ENCODE peak calls at places on chromosomes 1 and 21, in nine cellular contexts. One of them, this sample, is unnamed.
A peak's percentile ranks its signal among the peaks of the same experiment; 100 is the strongest.

GRCh38 chr1:155591770-155592169 is 18.2 kb upstream of the MSTO1 start:
- DNase-seq in astrocyte of the spinal cord: peak; percentile 65
- DNase-seq in kidney: no peak
- DNase-seq in endothelial cell: no peak
- DNase-seq in HCT116: peak; percentile 70
- DNase-seq in choroid plexus epithelial cell: peak; percentile 82
- DNase-seq in heart left ventricle: peak; percentile 32
- DNase-seq in HFFc6: peak; percentile 41
- DNase-seq in fibroblast of lung: peak; percentile 82
- DNase-seq in this sample: peak; percentile 84

GRCh38 chr1:155200920-155201319 is 6.8 kb downstream of the THBS3 start:
- DNase-seq in astrocyte of the spinal cord: no peak
- DNase-seq in kidney: peak; percentile 56
- DNase-seq in endothelial cell: no peak
- DNase-seq in HCT116: no peak
- DNase-seq in choroid plexus epithelial cell: no peak
- DNase-seq in heart left ventricle: no peak
- DNase-seq in HFFc6: no peak
- DNase-seq in fibroblast of lung: no peak
- DNase-seq in this sample: no peak

GRCh38 chr1:24901791-24902470 is 28.1 kb downstream of the RUNX3 start:
- DNase-seq in astrocyte of the spinal cord: no peak
- DNase-seq in kidney: peak; percentile 77
- DNase-seq in endothelial cell: no peak
- DNase-seq in HCT116: no peak
- DNase-seq in choroid plexus epithelial cell: no peak
- DNase-seq in heart left ventricle: no peak
- DNase-seq in HFFc6: no peak
- DNase-seq in fibroblast of lung: no peak
- DNase-seq in this sample: no peak

GRCh38 chr1:29361686-29362085 is 125.4 kb downstream of the PTPRU start:
- DNase-seq in astrocyte of the spinal cord: no peak
- DNase-seq in kidney: no peak
- DNase-seq in endothelial cell: no peak
- DNase-seq in HCT116: no peak
- DNase-seq in choroid plexus epithelial cell: no peak
- DNase-seq in heart left ventricle: no peak
- DNase-seq in HFFc6: no peak
- DNase-seq in fibroblast of lung: no peak
- DNase-seq in this sample: no peak

GRCh38 chr1:224641030-224641429 is 24.9 kb downstream of the CNIH3 start:
- DNase-seq in astrocyte of the spinal cord: no peak
- DNase-seq in kidney: no peak
- DNase-seq in endothelial cell: no peak
- DNase-seq in HCT116: peak; percentile 33
- DNase-seq in choroid plexus epithelial cell: no peak
- DNase-seq in heart left ventricle: no peak
- DNase-seq in HFFc6: no peak
- DNase-seq in fibroblast of lung: no peak
- DNase-seq in this sample: no peak

GRCh38 chr1:162284206-162284955 is 92.3 kb downstream of the SPATA46 start:
- DNase-seq in astrocyte of the spinal cord: no peak
- DNase-seq in kidney: no peak
- DNase-seq in endothelial cell: no peak
- DNase-seq in HCT116: no peak
- DNase-seq in choroid plexus epithelial cell: peak; percentile 55
- DNase-seq in heart left ventricle: no peak
- DNase-seq in HFFc6: no peak
- DNase-seq in fibroblast of lung: no peak
- DNase-seq in this sample: peak; percentile 48

GRCh38 chr21:28615276-28615675 is 377.4 kb downstream of the LTN1 start:
- DNase-seq in astrocyte of the spinal cord: peak; percentile 77
- DNase-seq in kidney: no peak
- DNase-seq in endothelial cell: no peak
- DNase-seq in HCT116: no peak
- DNase-seq in choroid plexus epithelial cell: peak; percentile 76
- DNase-seq in heart left ventricle: no peak
- DNase-seq in HFFc6: peak; percentile 70
- DNase-seq in fibroblast of lung: peak; percentile 25
- DNase-seq in this sample: peak; percentile 79

GRCh38 chr1:61035880-61036279 is 46.5 kb upstream of the NFIA start:
- DNase-seq in astrocyte of the spinal cord: no peak
- DNase-seq in kidney: no peak
- DNase-seq in endothelial cell: no peak
- DNase-seq in HCT116: no peak
- DNase-seq in choroid plexus epithelial cell: no peak
- DNase-seq in heart left ventricle: no peak
- DNase-seq in HFFc6: no peak
- DNase-seq in fibroblast of lung: no peak
- DNase-seq in this sample: no peak

GRCh38 chr1:234369784-234370183 is 3.5 kb upstream of the COA6 start:
- DNase-seq in astrocyte of the spinal cord: peak; percentile 3
- DNase-seq in kidney: no peak
- DNase-seq in endothelial cell: no peak
- DNase-seq in HCT116: no peak
- DNase-seq in choroid plexus epithelial cell: peak; percentile 40
- DNase-seq in heart left ventricle: no peak
- DNase-seq in HFFc6: peak; percentile 17
- DNase-seq in fibroblast of lung: peak; percentile 63
- DNase-seq in this sample: peak; percentile 37

GRCh38 chr21:28111151-28111619 is 881.5 kb downstream of the LTN1 start:
- DNase-seq in astrocyte of the spinal cord: peak; percentile 76
- DNase-seq in kidney: no peak
- DNase-seq in endothelial cell: no peak
- DNase-seq in HCT116: no peak
- DNase-seq in choroid plexus epithelial cell: peak; percentile 77
- DNase-seq in heart left ventricle: peak; percentile 70
- DNase-seq in HFFc6: peak; percentile 48
- DNase-seq in fibroblast of lung: peak; percentile 99
- DNase-seq in this sample: peak; percentile 100

GRCh38 chr1:102790997-102791396 is 317.3 kb downstream of the COL11A1 start:
- DNase-seq in astrocyte of the spinal cord: peak; percentile 7
- DNase-seq in kidney: no peak
- DNase-seq in endothelial cell: no peak
- DNase-seq in HCT116: peak; percentile 6
- DNase-seq in choroid plexus epithelial cell: peak; percentile 57
- DNase-seq in heart left ventricle: no peak
- DNase-seq in HFFc6: peak; percentile 4
- DNase-seq in fibroblast of lung: peak; percentile 4
- DNase-seq in this sample: no peak

GRCh38 chr1:79235221-79236002 is 228.9 kb upstream of the ADGRL4 start:
- DNase-seq in astrocyte of the spinal cord: peak; percentile 48
- DNase-seq in kidney: no peak
- DNase-seq in endothelial cell: no peak
- DNase-seq in HCT116: no peak
- DNase-seq in choroid plexus epithelial cell: peak; percentile 37
- DNase-seq in heart left ventricle: no peak
- DNase-seq in HFFc6: no peak
- DNase-seq in fibroblast of lung: no peak
- DNase-seq in this sample: peak; percentile 46

GRCh38 chr1:231931846-231932454 is 305.4 kb downstream of the DISC1 start:
- DNase-seq in astrocyte of the spinal cord: no peak
- DNase-seq in kidney: no peak
- DNase-seq in endothelial cell: no peak
- DNase-seq in HCT116: peak; percentile 21
- DNase-seq in choroid plexus epithelial cell: no peak
- DNase-seq in heart left ventricle: no peak
- DNase-seq in HFFc6: no peak
- DNase-seq in fibroblast of lung: no peak
- DNase-seq in this sample: no peak

GRCh38 chr1:98389809-98390208 is 271.7 kb upstream of the SNX7 start:
- DNase-seq in astrocyte of the spinal cord: peak; percentile 87
- DNase-seq in kidney: no peak
- DNase-seq in endothelial cell: no peak
- DNase-seq in HCT116: no peak
- DNase-seq in choroid plexus epithelial cell: peak; percentile 92
- DNase-seq in heart left ventricle: no peak
- DNase-seq in HFFc6: peak; percentile 83
- DNase-seq in fibroblast of lung: peak; percentile 80
- DNase-seq in this sample: peak; percentile 78

GRCh38 chr1:2452583-2453315 is 23.3 kb upstream of the PLCH2 start:
- DNase-seq in astrocyte of the spinal cord: peak; percentile 27
- DNase-seq in kidney: no peak
- DNase-seq in endothelial cell: no peak
- DNase-seq in HCT116: no peak
- DNase-seq in choroid plexus epithelial cell: no peak
- DNase-seq in heart left ventricle: no peak
- DNase-seq in HFFc6: no peak
- DNase-seq in fibroblast of lung: peak; percentile 16
- DNase-seq in this sample: no peak

GRCh38 chr1:218351617-218352438 is 6.7 kb downstream of the TGFB2 start:
- DNase-seq in astrocyte of the spinal cord: peak; percentile 54
- DNase-seq in kidney: no peak
- DNase-seq in endothelial cell: no peak
- DNase-seq in HCT116: no peak
- DNase-seq in choroid plexus epithelial cell: peak; percentile 83
- DNase-seq in heart left ventricle: peak; percentile 23
- DNase-seq in HFFc6: no peak
- DNase-seq in fibroblast of lung: peak; percentile 79
- DNase-seq in this sample: peak; percentile 94
- TF ChIP-seq CTCF in astrocyte of the spinal cord: peak; percentile 56
- TF ChIP-seq CTCF in kidney: peak; percentile 14
- TF ChIP-seq CTCF in endothelial cell: no peak
- TF ChIP-seq CTCF in HCT116: no peak
- TF ChIP-seq CTCF in choroid plexus epithelial cell: peak; percentile 71
- TF ChIP-seq CTCF in heart left ventricle: no peak
- TF ChIP-seq CTCF in HFFc6: peak; percentile 40
- TF ChIP-seq CTCF in fibroblast of lung: peak; percentile 57
- TF ChIP-seq CTCF in this sample: peak; percentile 75

DNA sequence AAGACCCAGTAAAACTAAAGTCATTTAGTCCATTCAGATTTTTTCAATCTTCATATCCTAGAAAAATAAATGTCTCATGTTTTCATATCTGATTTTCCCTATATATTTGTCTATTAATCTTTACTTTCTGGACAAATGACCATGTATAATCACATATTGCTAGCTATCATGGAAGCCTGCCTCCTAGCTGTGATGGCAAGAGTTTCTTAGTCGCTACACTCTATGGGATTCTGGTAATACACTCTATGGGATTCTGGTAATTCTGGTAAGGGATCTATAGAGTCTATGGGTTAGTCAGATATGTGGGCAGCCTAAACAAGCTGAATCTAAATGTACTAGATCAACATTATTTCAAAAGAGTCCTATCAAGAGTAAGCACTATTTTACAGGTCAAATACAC is 198.7 kb upstream of the LHX8 start:
- DNase-seq in astrocyte of the spinal cord: no peak
- DNase-seq in kidney: no peak
- DNase-seq in endothelial cell: no peak
- DNase-seq in HCT116: no peak
- DNase-seq in choroid plexus epithelial cell: no peak
- DNase-seq in heart left ventricle: no peak
- DNase-seq in HFFc6: no peak
- DNase-seq in fibroblast of lung: no peak
- DNase-seq in this sample: no peak
- TF ChIP-seq CTCF in astrocyte of the spinal cord: no peak
- TF ChIP-seq CTCF in kidney: no peak
- TF ChIP-seq CTCF in endothelial cell: no peak
- TF ChIP-seq CTCF in HCT116: no peak
- TF ChIP-seq CTCF in choroid plexus epithelial cell: no peak
- TF ChIP-seq CTCF in heart left ventricle: no peak
- TF ChIP-seq CTCF in HFFc6: no peak
- TF ChIP-seq CTCF in fibroblast of lung: no peak
- TF ChIP-seq CTCF in this sample: no peak

GRCh38 chr1:32825181-32825580 is 7.7 kb downstream of the S100PBP start:
- DNase-seq in astrocyte of the spinal cord: no peak
- DNase-seq in kidney: no peak
- DNase-seq in endothelial cell: no peak
- DNase-seq in HCT116: no peak
- DNase-seq in choroid plexus epithelial cell: no peak
- DNase-seq in heart left ventricle: no peak
- DNase-seq in HFFc6: no peak
- DNase-seq in fibroblast of lung: no peak
- DNase-seq in this sample: no peak

GRCh38 chr1:32831878-32832277 is 14.4 kb downstream of the S100PBP start:
- DNase-seq in astrocyte of the spinal cord: no peak
- DNase-seq in kidney: no peak
- DNase-seq in endothelial cell: no peak
- DNase-seq in HCT116: no peak
- DNase-seq in choroid plexus epithelial cell: no peak
- DNase-seq in heart left ventricle: no peak
- DNase-seq in HFFc6: no peak
- DNase-seq in fibroblast of lung: no peak
- DNase-seq in this sample: no peak

GRCh38 chr1:32830092-32830852 is 12.8 kb downstream of the S100PBP start:
- DNase-seq in astrocyte of the spinal cord: no peak
- DNase-seq in kidney: no peak
- DNase-seq in endothelial cell: no peak
- DNase-seq in HCT116: no peak
- DNase-seq in choroid plexus epithelial cell: no peak
- DNase-seq in heart left ventricle: no peak
- DNase-seq in HFFc6: no peak
- DNase-seq in fibroblast of lung: no peak
- DNase-seq in this sample: no peak

GRCh38 chr1:32828341-32828740 is 10.9 kb downstream of the S100PBP start:
- DNase-seq in astrocyte of the spinal cord: peak; percentile 17
- DNase-seq in kidney: no peak
- DNase-seq in endothelial cell: no peak
- DNase-seq in HCT116: no peak
- DNase-seq in choroid plexus epithelial cell: peak; percentile 52
- DNase-seq in heart left ventricle: no peak
- DNase-seq in HFFc6: peak; percentile 36
- DNase-seq in fibroblast of lung: peak; percentile 31
- DNase-seq in this sample: peak; percentile 22
- TF ChIP-seq CTCF in astrocyte of the spinal cord: peak; percentile 30
- TF ChIP-seq CTCF in kidney: no peak
- TF ChIP-seq CTCF in endothelial cell: peak; percentile 35
- TF ChIP-seq CTCF in HCT116: peak; percentile 37
- TF ChIP-seq CTCF in choroid plexus epithelial cell: peak; percentile 40
- TF ChIP-seq CTCF in heart left ventricle: no peak
- TF ChIP-seq CTCF in HFFc6: peak; percentile 62
- TF ChIP-seq CTCF in fibroblast of lung: no peak
- TF ChIP-seq CTCF in this sample: peak; percentile 5

GRCh38 chr1:91502138-91502881 is 1.7 kb downstream of the CDC7 start:
- DNase-seq in astrocyte of the spinal cord: no peak
- DNase-seq in kidney: no peak
- DNase-seq in endothelial cell: no peak
- DNase-seq in HCT116: no peak
- DNase-seq in choroid plexus epithelial cell: no peak
- DNase-seq in heart left ventricle: no peak
- DNase-seq in HFFc6: no peak
- DNase-seq in fibroblast of lung: no peak
- DNase-seq in this sample: no peak

GRCh38 chr1:91501527-91501859 is 842 bp downstream of the CDC7 start:
- DNase-seq in astrocyte of the spinal cord: peak; percentile 64
- DNase-seq in kidney: no peak
- DNase-seq in endothelial cell: no peak
- DNase-seq in HCT116: no peak
- DNase-seq in choroid plexus epithelial cell: peak; percentile 55
- DNase-seq in heart left ventricle: no peak
- DNase-seq in HFFc6: no peak
- DNase-seq in fibroblast of lung: no peak
- DNase-seq in this sample: peak; percentile 41

GRCh38 chr1:91499904-91500755 is 521 bp upstream of the CDC7 start:
- DNase-seq in astrocyte of the spinal cord: no peak
- DNase-seq in kidney: no peak
- DNase-seq in endothelial cell: no peak
- DNase-seq in HCT116: no peak
- DNase-seq in choroid plexus epithelial cell: no peak
- DNase-seq in heart left ventricle: no peak
- DNase-seq in HFFc6: no peak
- DNase-seq in fibroblast of lung: no peak
- DNase-seq in this sample: no peak

GRCh38 chr1:91499346-91499745 is 1.3 kb upstream of the CDC7 start:
- DNase-seq in astrocyte of the spinal cord: no peak
- DNase-seq in kidney: no peak
- DNase-seq in endothelial cell: no peak
- DNase-seq in HCT116: no peak
- DNase-seq in choroid plexus epithelial cell: no peak
- DNase-seq in heart left ventricle: no peak
- DNase-seq in HFFc6: no peak
- DNase-seq in fibroblast of lung: no peak
- DNase-seq in this sample: no peak

GRCh38 chr1:91500756-91501526 is at the start of gene CDC7:
- DNase-seq in astrocyte of the spinal cord: peak; percentile 94
- DNase-seq in kidney: peak; percentile 97
- DNase-seq in endothelial cell: peak; percentile 95
- DNase-seq in HCT116: peak; percentile 85
- DNase-seq in choroid plexus epithelial cell: peak; percentile 93
- DNase-seq in heart left ventricle: peak; percentile 91
- DNase-seq in HFFc6: peak; percentile 78
- DNase-seq in fibroblast of lung: peak; percentile 96
- DNase-seq in this sample: peak; percentile 96
- TF ChIP-seq CTCF in astrocyte of the spinal cord: peak; percentile 50
- TF ChIP-seq CTCF in kidney: peak; percentile 32
- TF ChIP-seq CTCF in endothelial cell: peak; percentile 81
- TF ChIP-seq CTCF in HCT116: no peak
- TF ChIP-seq CTCF in choroid plexus epithelial cell: peak; percentile 46
- TF ChIP-seq CTCF in heart left ventricle: peak; percentile 18
- TF ChIP-seq CTCF in HFFc6: peak; percentile 74
- TF ChIP-seq CTCF in fibroblast of lung: peak; percentile 40
- TF ChIP-seq CTCF in this sample: peak; percentile 40

This sample was measured in fibroblast of the aortic adventitia.